ENCODE peak calls at places on chromosomes 16 and 17, in eight cellular contexts. K is heart left ventricle; H is small intestine; N is CD8-positive, alpha-beta memory T cell; J is tibial nerve; W is prostate gland; O is HCT116; A is esophagus squamous epithelium. L is an unnamed sample.

GRCh38 chr16:79132745-79133144 is 467.8 kb downstream of the MAF start:
- DNase-seq in W (no peak), H (no peak), N (no peak), J (no peak), O (no peak), K (no peak), A (no peak), L (no peak)

GRCh38 chr17:56679767-56680422 is 86.4 kb downstream of the NOG start:
- DNase-seq in O (no peak), K (no peak), H (no peak), A (no peak), J (no peak), N (no peak), W (no peak), L (no peak)

GRCh38 chr16:56848955-56849689 is 15.9 kb upstream of the SLC12A3 start:
- DNase-seq in J (no peak), H (no peak), W (no peak), K (no peak), O (no peak), N (no peak), A (no peak), L (peak; percentile 27)

GRCh38 chr16:51041546-51041945 is 109.5 kb downstream of the SALL1 start:
- DNase-seq in N (no peak), K (no peak), W (no peak), A (no peak), O (no peak), J (no peak), H (no peak), L (no peak)

GRCh38 chr16:30006095-30006473 is 4.7 kb downstream of the DOC2A start:
- DNase-seq in J (no peak), A (no peak), K (no peak), N (no peak), W (no peak), O (no peak), H (no peak), L (no peak)

GRCh38 chr16:69537706-69538080 is 28.1 kb upstream of the NFAT5 start:
- DNase-seq in H (no peak), W (no peak), A (no peak), K (no peak), J (no peak), N (no peak), O (no peak), L (no peak)

GRCh38 chr17:13490427-13490826 is 111.3 kb downstream of the HS3ST3A1 start:
- DNase-seq in N (no peak), W (no peak), H (no peak), J (no peak), O (no peak), K (no peak), A (no peak), L (no peak)

GRCh38 chr17:39531252-39531651 is 70.0 kb downstream of the CDK12 start:
- DNase-seq in H (no peak), J (no peak), A (no peak), N (no peak), K (no peak), O (no peak), W (no peak), L (no peak)

GRCh38 chr17:75181608-75182318 is 996 bp downstream of the SUMO2 start:
- DNase-seq in O (no peak), N (peak; percentile 64), K (no peak), H (peak; percentile 41), A (no peak), W (peak; percentile 17), J (peak; percentile 20), L (no peak)

GRCh38 chr17:76556759-76557367 is 17.0 kb downstream of the PRCD start:
- DNase-seq in J (no peak), H (peak; percentile 15), K (peak; percentile 33), A (no peak), N (peak; percentile 67), W (no peak), O (no peak), L (no peak)

GRCh38 chr16:69523571-69523970 is 42.2 kb upstream of the NFAT5 start:
- DNase-seq in O (no peak), N (no peak), W (no peak), H (peak; percentile 72), J (no peak), K (no peak), A (no peak), L (no peak)

GRCh38 chr17:1498233-1498632 is 5.7 kb upstream of the MYO1C start:
- DNase-seq in A (no peak), O (no peak), K (no peak), N (no peak), W (no peak), H (no peak), J (no peak), L (no peak)

GRCh38 chr17:76461765-76462555 is 5.4 kb upstream of the AANAT start:
- DNase-seq in W (no peak), H (no peak), K (no peak), O (no peak), N (no peak), A (no peak), J (no peak), L (no peak)

GRCh38 chr17:30343741-30344140 is 9.9 kb upstream of the TMIGD1 start:
- DNase-seq in N (no peak), K (no peak), A (no peak), W (no peak), H (no peak), O (no peak), J (no peak), L (no peak)

GRCh38 chr16:75202069-75202590 is 4.8 kb downstream of the CTRB2 start:
- DNase-seq in W (no peak), H (no peak), O (no peak), A (no peak), J (no peak), N (no peak), K (no peak), L (peak; percentile 30)

GRCh38 chr17:68777243-68777855 is 176.2 kb upstream of the FAM20A start:
- DNase-seq in O (peak; percentile 51), N (no peak), A (no peak), K (no peak), J (peak; percentile 88), H (peak; percentile 78), W (peak; percentile 32), L (peak; percentile 25)

GRCh38 chr16:2835638-2836493 is 5.8 kb downstream of the ZG16B start:
- DNase-seq in O (peak; percentile 96), A (no peak), H (peak; percentile 73), J (no peak), N (no peak), W (peak; percentile 74), K (no peak), L (no peak)

GRCh38 chr17:80110447-80110812 is 9.0 kb downstream of the GAA start:
- DNase-seq in W (no peak), H (no peak), K (no peak), N (no peak), O (no peak), A (no peak), J (no peak), L (no peak)

GRCh38 chr16:10600792-10601443 is 20.5 kb upstream of the EMP2 start:
- DNase-seq in H (no peak), J (no peak), O (no peak), W (no peak), N (no peak), K (peak; percentile 46), A (no peak), L (no peak)

GRCh38 chr16:70476272-70477020 is 22.1 kb downstream of the FCSK start:
- DNase-seq in J (no peak), A (no peak), K (no peak), H (peak; percentile 45), W (no peak), N (no peak), O (peak; percentile 49), L (no peak)

GRCh38 chr16:85296859-85297698 is 184.8 kb upstream of the CIBAR2 start:
- DNase-seq in K (no peak), N (no peak), W (no peak), O (peak; percentile 31), A (no peak), H (peak; percentile 56), J (no peak), L (peak; percentile 76)

GRCh38 chr16:29825145-29826044 is 5.1 kb downstream of the MVP start:
- DNase-seq in K (peak; percentile 80), H (peak; percentile 82), J (no peak), W (no peak), A (no peak), N (no peak), O (no peak), L (no peak)

GRCh38 chr17:77282524-77283515 is 142.1 kb downstream of the SEC14L1 start:
- DNase-seq in K (no peak), J (no peak), W (peak; percentile 44), A (no peak), H (peak; percentile 62), O (no peak), N (no peak), L (no peak)

GRCh38 chr17:50542795-50543774 is 3.9 kb upstream of the SPATA20 start:
- DNase-seq in J (no peak), W (peak; percentile 89), K (no peak), N (no peak), H (peak; percentile 89), A (no peak), O (no peak), L (peak; percentile 49)

GRCh38 chr16:1097800-1098199 is 1.8 kb upstream of the C1QTNF8 start:
- DNase-seq in K (peak; percentile 95), W (no peak), A (no peak), J (no peak), H (no peak), N (no peak), O (no peak), L (no peak)

GRCh38 chr17:40604327-40605080 is 39.2 kb upstream of the CCR7 start:
- DNase-seq in O (no peak), K (no peak), H (no peak), W (no peak), A (no peak), N (no peak), J (no peak), L (no peak)
- H3K4me1 ChIP-seq in O (peaks cover 14% of the 10 kb centered on the region), K (no peaks in the 10 kb centered on the region), H (no peaks in the 10 kb centered on the region), W (no peaks in the 10 kb centered on the region), A (no peaks in the 10 kb centered on the region), N (peaks cover 100% of the 10 kb centered on the region), J (no peaks in the 10 kb centered on the region), L (no peaks in the 10 kb centered on the region)

GRCh38 chr16:76535-77272 is 1.3 kb upstream of the MPG start:
- DNase-seq in N (no peak), A (no peak), J (peak; percentile 72), W (no peak), O (no peak), K (peak; percentile 93), H (peak; percentile 47), L (no peak)
- H3K4me3 ChIP-seq in N (no peak overlapping the region), A (peak overlapping the region; percentile 96), J (no peak overlapping the region), W (peak overlapping the region; percentile 98), O (peak overlapping the region; percentile 62), K (peak overlapping the region; percentile 93), H (peak overlapping the region; percentile 83), L (peak overlapping the region; percentile 42)

DNA sequence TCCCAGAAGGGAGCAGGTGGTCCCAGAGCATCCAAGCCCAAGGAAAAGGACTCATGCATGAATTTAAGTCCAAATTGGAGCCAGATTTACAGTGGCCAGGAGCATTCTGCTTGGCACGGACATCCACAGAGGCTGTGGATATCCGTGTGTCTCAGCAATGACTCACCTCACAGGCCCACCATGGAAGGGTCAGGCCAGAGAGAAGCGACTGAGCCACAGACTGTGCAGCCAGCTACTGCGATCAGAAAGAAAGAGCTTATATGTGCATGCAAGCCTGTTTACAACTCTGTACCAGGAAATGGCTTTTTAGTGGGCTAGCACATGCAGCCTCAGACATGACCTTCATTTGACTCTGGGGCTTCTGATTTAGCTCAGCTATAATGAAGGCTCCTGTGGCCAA is 231.0 kb downstream of the C16orf95 start:
- DNase-seq in O (no peak), K (no peak), J (no peak), H (no peak), A (no peak), N (no peak), W (no peak), L (no peak)
- H3K4me1 ChIP-seq in O (no peaks in the 10 kb centered on the region), K (no peaks in the 10 kb centered on the region), J (no peaks in the 10 kb centered on the region), H (no peaks in the 10 kb centered on the region), A (no peaks in the 10 kb centered on the region), N (no peaks in the 10 kb centered on the region), W (no peaks in the 10 kb centered on the region), L (no peaks in the 10 kb centered on the region)

GRCh38 chr17:4560837-4561241 is 462 bp upstream of the GGT6 start:
- DNase-seq in O (no peak), W (no peak), J (no peak), H (no peak), N (no peak), K (no peak), A (no peak), L (no peak)
- H3K4me3 ChIP-seq in O (no peak overlapping the region), W (no peak overlapping the region), J (no peak overlapping the region), H (no peak overlapping the region), N (no peak overlapping the region), K (no peak overlapping the region), A (no peak overlapping the region), L (no peak overlapping the region)